ENCODE peak calls at places on chromosomes 11 and 22, in seven cellular contexts. O, X, Q, Z, B, C and A are unnamed samples.

GRCh38 chr11:127037001-127037400 is 36.4 kb upstream of the KIRREL3 start:
- DNase-seq in Z (no peak), B (no peak), C (no peak), X (no peak), O (no peak), Q (no peak), A (no peak)

GRCh38 chr11:8934735-8935478 is 2.2 kb upstream of the C11orf16 start:
- DNase-seq in C (no peak), B (no peak), Q (no peak), Z (peak; percentile 38), X (peak; percentile 57), O (peak; percentile 91), A (no peak)

GRCh38 chr11:126362879-126363655 is 7.6 kb downstream of the ST3GAL4 start:
- DNase-seq in B (no peak), X (no peak), C (no peak), Z (no peak), Q (no peak), O (no peak), A (no peak)

GRCh38 chr11:89182773-89183172 is 5.1 kb downstream of the TYR start:
- DNase-seq in B (no peak), O (peak; percentile 54), Q (no peak), C (no peak), X (no peak), Z (no peak), A (no peak)

GRCh38 chr11:29255401-29255800 is 761.4 kb downstream of the KCNA4 start:
- DNase-seq in C (no peak), X (no peak), B (no peak), Z (no peak), O (peak; percentile 41), Q (no peak), A (no peak)

GRCh38 chr11:38019072-38019775 is 1421.2 kb upstream of the RAG2 start:
- DNase-seq in X (peak; percentile 87), Z (peak; percentile 20), O (peak; percentile 39), Q (no peak), C (no peak), B (peak; percentile 4), A (no peak)

GRCh38 chr11:68998390-68998911 is 14.6 kb downstream of the MRGPRF start:
- DNase-seq in C (peak; percentile 31), Z (no peak), Q (peak; percentile 48), O (peak; percentile 21), B (no peak), X (peak; percentile 25), A (peak; percentile 30)

GRCh38 chr11:58968251-58968711 is 29.0 kb downstream of the GLYATL1 start:
- DNase-seq in O (no peak), Z (peak; percentile 66), C (peak; percentile 70), B (peak; percentile 70), X (no peak), Q (no peak), A (no peak)

GRCh38 chr22:25493794-25494193 is 70.7 kb upstream of the GRK3 start:
- DNase-seq in X (no peak), C (no peak), B (no peak), Q (no peak), O (no peak), Z (no peak), A (no peak)

GRCh38 chr22:42649261-42650056 is at the start of gene CYB5R3:
- DNase-seq in X (peak; percentile 55), C (peak; percentile 95), O (peak; percentile 82), Q (peak; percentile 81), Z (peak; percentile 93), B (peak; percentile 93), A (peak; percentile 88)
- H3K4me1 ChIP-seq in X (peaks cover 9% of the 10 kb centered on the region), C (peaks cover 53% of the 10 kb centered on the region), O (peaks cover 28% of the 10 kb centered on the region), Q (peaks cover 29% of the 10 kb centered on the region), Z (peaks cover 13% of the 10 kb centered on the region), B (peaks cover 5% of the 10 kb centered on the region), A (peaks cover 44% of the 10 kb centered on the region)

GRCh38 chr11:636511-637332 is at the start of gene DRD4:
- DNase-seq in B (peak; percentile 85), Z (peak; percentile 65), X (no peak), Q (no peak), O (no peak), C (peak; percentile 72), A (no peak)
- H3K4me3 ChIP-seq in B (peak within 1 kb of the TSS; percentile 68), Z (peak within 1 kb of the TSS; percentile 55), X (no peak within 1 kb of the TSS), Q (no peak within 1 kb of the TSS), O (no peak within 1 kb of the TSS), C (no peak within 1 kb of the TSS), A (peak within 1 kb of the TSS; percentile 22)

GRCh38 chr11:65585396-65586246 is 9.8 kb downstream of the EHBP1L1 start:
- DNase-seq in X (no peak), Z (peak; percentile 46), B (no peak), O (no peak), Q (no peak), C (no peak), A (no peak)

GRCh38 chr11:65583589-65583988 is 7.7 kb downstream of the EHBP1L1 start:
- DNase-seq in O (no peak), Q (no peak), X (no peak), C (no peak), Z (no peak), B (no peak), A (no peak)

GRCh38 chr11:65586247-65586630 is 9.4 kb downstream of the KCNK7 start:
- DNase-seq in X (no peak), B (no peak), Z (no peak), O (no peak), C (no peak), Q (no peak), A (no peak)

GRCh38 chr11:65584723-65585171 is 8.9 kb downstream of the EHBP1L1 start:
- DNase-seq in X (no peak), O (no peak), Z (peak; percentile 58), B (peak; percentile 61), Q (no peak), C (no peak), A (no peak)

DNA sequence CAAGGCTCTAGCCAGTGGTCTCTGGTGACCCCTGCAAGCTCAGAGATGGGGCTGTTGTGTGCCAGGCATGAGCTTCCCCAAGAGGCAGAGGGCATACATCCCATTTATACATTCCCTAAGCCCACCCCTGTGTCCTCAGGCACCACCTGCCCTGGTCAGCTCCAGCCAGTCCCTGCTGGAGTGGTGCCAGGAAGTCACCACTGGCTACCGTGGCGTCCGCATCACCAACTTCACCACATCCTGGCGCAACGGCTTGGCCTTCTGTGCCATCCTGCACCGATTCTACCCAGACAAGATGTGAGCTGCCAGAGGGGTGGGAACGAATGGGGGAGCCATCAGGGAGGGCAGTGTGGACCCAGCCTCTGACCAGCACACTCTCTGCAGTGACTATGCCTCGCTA is 8.2 kb downstream of the EHBP1L1 start:
- DNase-seq in Z (no peak), Q (no peak), O (no peak), X (no peak), C (no peak), B (no peak), A (no peak)
- TF ChIP-seq CTCF in Z (no peak), Q (no peak), O (no peak), X (no peak), C (no peak), B (no peak), A (no peak)

DNA sequence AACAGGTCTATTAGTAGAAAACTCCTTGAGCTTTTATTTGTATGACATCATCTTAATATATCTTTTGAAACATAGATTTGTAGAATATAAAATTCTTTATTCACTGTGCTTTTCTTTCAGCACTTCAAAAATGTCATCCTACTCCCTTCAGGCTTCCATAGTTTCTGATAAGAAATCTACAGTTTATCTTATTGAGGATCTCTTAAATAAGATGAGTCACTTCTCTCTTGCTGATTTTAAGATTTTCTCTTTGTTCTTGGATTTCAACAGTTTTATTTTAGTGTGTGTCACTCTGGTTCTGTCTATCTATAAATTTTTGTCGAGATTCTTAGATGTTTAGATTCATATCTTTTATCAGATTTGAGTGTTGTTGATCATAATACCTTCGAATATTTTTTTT is 566.1 kb upstream of the CHORDC1 start:
- DNase-seq in Z (no peak), O (no peak), X (no peak), C (no peak), B (no peak), Q (no peak), A (no peak)
- H3K4me1 ChIP-seq in Z (no peaks in the 10 kb centered on the region), O (no peaks in the 10 kb centered on the region), X (peaks cover 6% of the 10 kb centered on the region), C (no peaks in the 10 kb centered on the region), B (no peaks in the 10 kb centered on the region), Q (no peaks in the 10 kb centered on the region), A (no peaks in the 10 kb centered on the region)

DNA sequence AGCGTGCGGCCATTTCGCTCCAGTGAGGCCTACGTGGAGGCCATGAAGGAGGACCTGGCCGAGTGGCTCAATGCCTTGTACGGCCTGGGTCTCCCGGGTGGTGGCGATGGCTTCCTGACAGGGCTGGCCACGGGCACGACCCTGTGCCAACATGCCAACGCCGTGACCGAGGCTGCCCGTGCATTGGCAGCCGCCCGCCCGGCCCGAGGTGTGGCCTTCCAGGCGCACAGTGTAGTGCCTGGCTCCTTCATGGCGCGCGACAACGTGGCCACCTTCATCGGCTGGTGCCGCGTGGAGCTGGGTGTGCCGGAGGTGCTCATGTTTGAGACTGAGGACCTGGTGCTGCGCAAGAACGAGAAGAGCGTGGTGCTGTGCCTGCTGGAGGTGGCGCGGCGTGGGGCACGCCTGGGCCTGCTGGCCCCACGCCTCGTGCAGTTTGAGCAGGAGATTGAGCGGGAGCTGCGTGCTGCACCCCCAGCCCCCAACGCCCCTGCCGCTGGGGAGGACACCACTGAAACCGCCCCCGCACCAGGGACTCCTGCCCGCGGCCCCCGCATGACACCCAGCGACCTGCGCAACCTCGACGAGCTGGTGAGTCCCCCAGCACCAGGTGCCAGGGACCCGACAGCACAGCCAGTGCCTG is 1.8 kb downstream of the GAS2L1 start:
- DNase-seq in X (no peak), C (peak; percentile 76), Q (peak; percentile 46), Z (no peak), B (no peak), O (no peak), A (no peak)
- H3K4me3 ChIP-seq in X (peak overlapping the region; percentile 79), C (peak overlapping the region; percentile 92), Q (peak overlapping the region; percentile 80), Z (no peak overlapping the region), B (no peak overlapping the region), O (no peak overlapping the region), A (peak overlapping the region; percentile 91)